ENCODE peak calls at places on chromosomes 4 and X, in four cellular contexts. One of them, this sample, is unnamed.

GRCh38 chr4:128282516-128282915 is 5.1 kb downstream of the PGRMC2 start:
- DNase-seq in right lobe of liver: peak
- DNase-seq in NB4: no peak
- DNase-seq in left lung: no peak
- DNase-seq in this sample: no peak

GRCh38 chr4:186807131-186807530 is 83.5 kb upstream of the FAT1 start:
- DNase-seq in right lobe of liver: no peak
- DNase-seq in NB4: no peak
- DNase-seq in left lung: no peak
- DNase-seq in this sample: no peak

GRCh38 chr4:181998588-181998987 is 244.6 kb upstream of the TENM3 start:
- DNase-seq in right lobe of liver: no peak
- DNase-seq in left lung: no peak
- DNase-seq in NB4: no peak
- DNase-seq in this sample: no peak

GRCh38 chr4:10161146-10161545 is 44.5 kb upstream of the WDR1 start:
- DNase-seq in left lung: no peak
- DNase-seq in NB4: no peak
- DNase-seq in right lobe of liver: no peak
- DNase-seq in this sample: no peak

GRCh38 chr4:47913328-47913727 is 1.1 kb downstream of the NFXL1 start:
- DNase-seq in NB4: peak
- DNase-seq in left lung: no peak
- DNase-seq in right lobe of liver: no peak
- DNase-seq in this sample: no peak

GRCh38 chr4:153166971-153167501 is 37.2 kb upstream of the TRIM2 start:
- DNase-seq in right lobe of liver: no peak
- DNase-seq in left lung: no peak
- DNase-seq in NB4: no peak
- DNase-seq in this sample: no peak

GRCh38 chrX:133350751-133351150 is 64.5 kb downstream of the GPC4 start:
- DNase-seq in NB4: no peak
- DNase-seq in right lobe of liver: peak
- DNase-seq in left lung: no peak
- DNase-seq in this sample: no peak

GRCh38 chr4:183848762-183849161 is 56.3 kb upstream of the STOX2 start:
- DNase-seq in NB4: no peak
- DNase-seq in right lobe of liver: peak
- DNase-seq in left lung: no peak
- DNase-seq in this sample: no peak

GRCh38 chrX:153537526-153538295 is 20.3 kb downstream of the ATP2B3 start:
- DNase-seq in left lung: no peak
- DNase-seq in NB4: no peak
- DNase-seq in right lobe of liver: no peak
- DNase-seq in this sample: no peak

GRCh38 chrX:4547218-4547836 is 833.9 kb upstream of the PRKX start:
- DNase-seq in left lung: no peak
- DNase-seq in right lobe of liver: peak
- DNase-seq in NB4: peak
- DNase-seq in this sample: no peak

GRCh38 chr4:87530868-87531267 is 1.7 kb upstream of the SPARCL1 start:
- DNase-seq in left lung: no peak
- DNase-seq in right lobe of liver: peak
- DNase-seq in NB4: no peak
- DNase-seq in this sample: peak

GRCh38 chr4:110292994-110293744 is 94.8 kb upstream of the ELOVL6 start:
- DNase-seq in left lung: no peak
- DNase-seq in right lobe of liver: no peak
- DNase-seq in NB4: no peak
- DNase-seq in this sample: no peak

GRCh38 chr4:111501946-111502345 is 643.3 kb upstream of the FAM241A start:
- DNase-seq in left lung: no peak
- DNase-seq in NB4: no peak
- DNase-seq in right lobe of liver: no peak
- DNase-seq in this sample: no peak

DNA sequence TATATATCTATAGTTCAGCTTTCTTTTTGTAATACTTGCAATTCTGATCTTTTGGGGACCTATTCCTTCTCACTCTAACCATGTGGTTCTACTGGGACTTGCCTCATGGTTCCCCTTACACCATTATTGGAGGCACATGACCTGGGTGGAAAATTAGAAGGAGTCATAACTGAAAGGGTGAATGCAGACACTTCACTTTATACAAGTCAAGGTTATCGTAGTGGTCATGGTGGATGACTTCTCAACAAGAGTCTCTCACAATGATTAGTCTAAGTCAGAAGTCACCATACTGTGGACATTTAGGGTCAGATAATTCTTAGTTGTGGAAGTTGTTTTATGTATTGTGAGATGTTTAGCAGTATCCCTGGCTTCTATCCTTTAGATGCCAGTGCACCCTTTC is 10.5 kb upstream of the EIF4E start:
- DNase-seq in right lobe of liver: no peak
- DNase-seq in NB4: no peak
- DNase-seq in left lung: no peak
- DNase-seq in this sample: no peak
- TF ChIP-seq CTCF in right lobe of liver: no peak
- TF ChIP-seq CTCF in NB4: no peak
- TF ChIP-seq CTCF in left lung: no peak
- TF ChIP-seq CTCF in this sample: no peak

GRCh38 chrX:136304493-136304892 is 3.7 kb downstream of the ADGRG4 start:
- DNase-seq in NB4: peak
- DNase-seq in left lung: no peak
- DNase-seq in right lobe of liver: no peak
- DNase-seq in this sample: no peak
- TF ChIP-seq CTCF in NB4: peak
- TF ChIP-seq CTCF in left lung: no peak
- TF ChIP-seq CTCF in right lobe of liver: no peak
- TF ChIP-seq CTCF in this sample: no peak

GRCh38 chr4:14596904-14597303 is 405.4 kb upstream of the CPEB2 start:
- DNase-seq in right lobe of liver: no peak
- DNase-seq in left lung: no peak
- DNase-seq in NB4: no peak
- DNase-seq in this sample: no peak
- TF ChIP-seq CTCF in right lobe of liver: no peak
- TF ChIP-seq CTCF in left lung: no peak
- TF ChIP-seq CTCF in NB4: peak
- TF ChIP-seq CTCF in this sample: no peak

GRCh38 chrX:47358387-47359065 is 11.9 kb upstream of the ZNF157 start:
- DNase-seq in left lung: no peak
- DNase-seq in NB4: peak
- DNase-seq in right lobe of liver: no peak
- DNase-seq in this sample: no peak

GRCh38 chrX:47360423-47361179 is 9.8 kb upstream of the ZNF157 start:
- DNase-seq in NB4: no peak
- DNase-seq in left lung: no peak
- DNase-seq in right lobe of liver: no peak
- DNase-seq in this sample: no peak

GRCh38 chrX:47366051-47366722 is 4.2 kb upstream of the ZNF157 start:
- DNase-seq in left lung: peak
- DNase-seq in NB4: no peak
- DNase-seq in right lobe of liver: no peak
- DNase-seq in this sample: peak

DNA sequence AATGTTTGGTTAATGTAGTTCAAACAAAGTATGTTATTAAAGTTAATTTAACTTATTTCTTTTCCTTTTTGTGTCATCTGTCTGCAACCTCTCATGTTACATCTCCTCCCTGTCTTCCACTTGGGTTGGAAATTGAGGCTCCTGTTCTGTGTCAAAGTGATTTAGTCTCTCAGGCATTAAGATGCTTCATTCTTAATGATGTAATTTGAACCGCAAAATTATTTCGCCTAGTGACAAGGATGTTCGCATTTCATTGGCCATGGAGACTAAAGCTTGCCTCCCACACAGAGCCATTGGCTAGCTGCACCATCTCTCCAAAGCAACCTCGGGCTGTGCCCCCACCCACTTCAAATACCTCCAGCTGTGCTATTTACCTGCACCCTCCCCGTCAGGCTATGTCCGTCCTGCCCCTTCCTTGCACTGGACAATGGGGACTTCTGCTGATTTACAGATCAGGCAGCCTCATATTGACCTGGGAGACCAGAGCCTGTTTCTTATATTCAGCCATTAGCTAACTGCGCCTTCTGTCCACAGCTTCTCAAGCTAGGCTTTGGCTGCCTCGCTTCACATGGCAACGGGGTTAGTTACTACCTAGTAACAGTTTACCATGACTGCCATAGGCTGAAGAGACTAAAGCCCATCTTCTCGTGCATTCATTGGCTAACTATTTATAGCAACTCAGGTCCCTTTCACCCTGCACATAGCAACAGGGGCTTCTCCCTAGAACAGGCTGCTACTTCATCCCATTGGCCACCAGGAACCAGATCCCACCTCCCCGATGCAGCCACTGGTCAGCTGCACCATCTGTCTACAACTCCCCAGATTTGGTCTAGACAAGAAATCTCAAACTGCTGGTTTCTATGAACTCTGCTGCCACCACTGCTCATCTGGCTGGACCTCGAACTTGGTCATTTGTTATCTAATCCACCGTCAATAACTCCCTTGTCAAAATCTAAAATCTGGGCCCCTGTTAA is 8.6 kb upstream of the ZNF157 start:
- DNase-seq in right lobe of liver: peak
- DNase-seq in left lung: peak
- DNase-seq in NB4: peak
- DNase-seq in this sample: peak
- TF ChIP-seq CTCF in right lobe of liver: no peak
- TF ChIP-seq CTCF in left lung: no peak
- TF ChIP-seq CTCF in NB4: no peak
- TF ChIP-seq CTCF in this sample: no peak

GRCh38 chr4:164012396-164013027 is 518.0 kb downstream of the TMA16 start:
- DNase-seq in left lung: no peak
- DNase-seq in NB4: peak
- DNase-seq in right lobe of liver: no peak
- DNase-seq in this sample: no peak
- TF ChIP-seq CTCF in left lung: no peak
- TF ChIP-seq CTCF in NB4: peak
- TF ChIP-seq CTCF in right lobe of liver: no peak
- TF ChIP-seq CTCF in this sample: no peak

DNA sequence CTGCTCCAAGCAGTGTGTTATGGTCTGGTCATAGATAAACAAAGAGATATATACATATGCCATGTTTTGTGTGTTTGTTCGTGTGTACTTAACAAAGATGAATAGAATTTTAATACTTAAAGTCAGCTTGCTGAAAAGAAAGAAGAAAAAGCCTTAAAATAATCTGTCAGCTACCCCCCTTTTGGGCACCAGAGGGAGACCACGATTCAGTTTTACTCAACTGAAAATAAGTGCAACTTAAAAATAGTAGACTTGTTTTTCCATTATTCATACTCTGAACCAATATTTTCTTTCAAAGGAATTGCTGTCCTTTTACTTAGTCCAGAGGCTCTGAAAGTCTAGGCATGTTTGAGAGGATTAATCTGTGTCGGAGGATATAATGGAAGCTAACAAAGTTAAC is 181.7 kb upstream of the AGTR2 start:
- DNase-seq in right lobe of liver: no peak
- DNase-seq in NB4: peak
- DNase-seq in left lung: no peak
- DNase-seq in this sample: no peak
- TF ChIP-seq CTCF in right lobe of liver: peak
- TF ChIP-seq CTCF in NB4: no peak
- TF ChIP-seq CTCF in left lung: no peak
- TF ChIP-seq CTCF in this sample: no peak